ENCODE peak calls at places on chromosomes 5 and 9, in four cellular contexts. One of them, this sample, is unnamed.

GRCh38 chr5:62534461-62535236 is 44.0 kb upstream of the LRRC70 start:
- DNase-seq in heart left ventricle: no peak
- DNase-seq in pancreas: no peak
- DNase-seq in CD8-positive, alpha-beta T cell: no peak
- DNase-seq in this sample: no peak

GRCh38 chr5:114101153-114101552 is 260.7 kb upstream of the KCNN2 start:
- DNase-seq in CD8-positive, alpha-beta T cell: no peak
- DNase-seq in pancreas: no peak
- DNase-seq in heart left ventricle: no peak
- DNase-seq in this sample: no peak

GRCh38 chr9:33024966-33025571 is at the start of gene DNAJA1:
- DNase-seq in pancreas: peak
- DNase-seq in heart left ventricle: peak
- DNase-seq in CD8-positive, alpha-beta T cell: peak
- DNase-seq in this sample: peak

GRCh38 chr5:35067985-35068384 is 20.2 kb upstream of the AGXT2 start:
- DNase-seq in pancreas: no peak
- DNase-seq in CD8-positive, alpha-beta T cell: no peak
- DNase-seq in heart left ventricle: no peak
- DNase-seq in this sample: no peak

GRCh38 chr5:139058121-139058520 is 140.0 kb downstream of the SIL1 start:
- DNase-seq in heart left ventricle: no peak
- DNase-seq in CD8-positive, alpha-beta T cell: no peak
- DNase-seq in pancreas: no peak
- DNase-seq in this sample: no peak

GRCh38 chr5:16568875-16569580 is 47.8 kb downstream of the RETREG1 start:
- DNase-seq in heart left ventricle: peak
- DNase-seq in pancreas: no peak
- DNase-seq in CD8-positive, alpha-beta T cell: no peak
- DNase-seq in this sample: no peak

GRCh38 chr9:126689027-126689825 is 75.5 kb downstream of the LMX1B start:
- DNase-seq in CD8-positive, alpha-beta T cell: no peak
- DNase-seq in pancreas: no peak
- DNase-seq in heart left ventricle: peak
- DNase-seq in this sample: no peak

GRCh38 chr5:137147346-137147745 is 351.8 kb downstream of the SPOCK1 start:
- DNase-seq in CD8-positive, alpha-beta T cell: no peak
- DNase-seq in pancreas: no peak
- DNase-seq in heart left ventricle: no peak
- DNase-seq in this sample: no peak

GRCh38 chr5:146758076-146758475 is 120.5 kb downstream of the PPP2R2B start:
- DNase-seq in CD8-positive, alpha-beta T cell: no peak
- DNase-seq in heart left ventricle: no peak
- DNase-seq in pancreas: no peak
- DNase-seq in this sample: no peak

GRCh38 chr9:112555844-112556482 is 69.3 kb downstream of the KIAA1958 start:
- DNase-seq in CD8-positive, alpha-beta T cell: no peak
- DNase-seq in pancreas: no peak
- DNase-seq in heart left ventricle: no peak
- DNase-seq in this sample: no peak

GRCh38 chr5:9409413-9410089 is 136.3 kb downstream of the SEMA5A start:
- DNase-seq in CD8-positive, alpha-beta T cell: no peak
- DNase-seq in heart left ventricle: no peak
- DNase-seq in pancreas: peak
- DNase-seq in this sample: no peak

GRCh38 chr9:104301770-104302169 is 202.3 kb upstream of the OR13F1 start:
- DNase-seq in pancreas: no peak
- DNase-seq in CD8-positive, alpha-beta T cell: no peak
- DNase-seq in heart left ventricle: no peak
- DNase-seq in this sample: no peak

GRCh38 chr5:96146675-96147074 is 185.0 kb upstream of the ELL2 start:
- DNase-seq in CD8-positive, alpha-beta T cell: no peak
- DNase-seq in pancreas: no peak
- DNase-seq in heart left ventricle: no peak
- DNase-seq in this sample: peak

GRCh38 chr5:1800470-1801060 is 642 bp upstream of the NDUFS6 start:
- DNase-seq in CD8-positive, alpha-beta T cell: peak
- DNase-seq in heart left ventricle: no peak
- DNase-seq in pancreas: no peak
- DNase-seq in this sample: no peak

GRCh38 chr5:55151923-55152842 is 7.8 kb upstream of the GPX8 start:
- DNase-seq in heart left ventricle: no peak
- DNase-seq in pancreas: no peak
- DNase-seq in CD8-positive, alpha-beta T cell: no peak
- DNase-seq in this sample: no peak

GRCh38 chr5:175894805-175895204 is 23.4 kb downstream of the CPLX2 start:
- DNase-seq in CD8-positive, alpha-beta T cell: no peak
- DNase-seq in heart left ventricle: no peak
- DNase-seq in pancreas: no peak
- DNase-seq in this sample: no peak

GRCh38 chr9:109403116-109403515 is 82.3 kb upstream of the EPB41L4B start:
- DNase-seq in heart left ventricle: no peak
- DNase-seq in CD8-positive, alpha-beta T cell: no peak
- DNase-seq in pancreas: no peak
- DNase-seq in this sample: no peak

GRCh38 chr5:132760043-132760420 is 12.8 kb downstream of the CCNI2 start:
- DNase-seq in heart left ventricle: no peak
- DNase-seq in CD8-positive, alpha-beta T cell: no peak
- DNase-seq in pancreas: no peak
- DNase-seq in this sample: no peak

GRCh38 chr5:98769006-98769255 is 4.5 kb upstream of the RGMB start:
- DNase-seq in heart left ventricle: no peak
- DNase-seq in CD8-positive, alpha-beta T cell: peak
- DNase-seq in pancreas: peak
- DNase-seq in this sample: no peak
- TF ChIP-seq CTCF in heart left ventricle: peak
- TF ChIP-seq CTCF in CD8-positive, alpha-beta T cell: no peak
- TF ChIP-seq CTCF in pancreas: peak
- TF ChIP-seq CTCF in this sample: no peak

GRCh38 chr5:78757269-78758053 is 108.9 kb upstream of the LHFPL2 start:
- DNase-seq in heart left ventricle: peak
- DNase-seq in CD8-positive, alpha-beta T cell: no peak
- DNase-seq in pancreas: no peak
- DNase-seq in this sample: no peak

GRCh38 chr5:78763659-78764189 is 115.2 kb upstream of the LHFPL2 start:
- DNase-seq in CD8-positive, alpha-beta T cell: no peak
- DNase-seq in heart left ventricle: no peak
- DNase-seq in pancreas: no peak
- DNase-seq in this sample: no peak

GRCh38 chr5:78761831-78762230 is 113.3 kb upstream of the LHFPL2 start:
- DNase-seq in CD8-positive, alpha-beta T cell: no peak
- DNase-seq in pancreas: no peak
- DNase-seq in heart left ventricle: no peak
- DNase-seq in this sample: no peak

GRCh38 chr5:78758169-78758839 is 109.7 kb upstream of the LHFPL2 start:
- DNase-seq in heart left ventricle: no peak
- DNase-seq in CD8-positive, alpha-beta T cell: no peak
- DNase-seq in pancreas: no peak
- DNase-seq in this sample: no peak

DNA sequence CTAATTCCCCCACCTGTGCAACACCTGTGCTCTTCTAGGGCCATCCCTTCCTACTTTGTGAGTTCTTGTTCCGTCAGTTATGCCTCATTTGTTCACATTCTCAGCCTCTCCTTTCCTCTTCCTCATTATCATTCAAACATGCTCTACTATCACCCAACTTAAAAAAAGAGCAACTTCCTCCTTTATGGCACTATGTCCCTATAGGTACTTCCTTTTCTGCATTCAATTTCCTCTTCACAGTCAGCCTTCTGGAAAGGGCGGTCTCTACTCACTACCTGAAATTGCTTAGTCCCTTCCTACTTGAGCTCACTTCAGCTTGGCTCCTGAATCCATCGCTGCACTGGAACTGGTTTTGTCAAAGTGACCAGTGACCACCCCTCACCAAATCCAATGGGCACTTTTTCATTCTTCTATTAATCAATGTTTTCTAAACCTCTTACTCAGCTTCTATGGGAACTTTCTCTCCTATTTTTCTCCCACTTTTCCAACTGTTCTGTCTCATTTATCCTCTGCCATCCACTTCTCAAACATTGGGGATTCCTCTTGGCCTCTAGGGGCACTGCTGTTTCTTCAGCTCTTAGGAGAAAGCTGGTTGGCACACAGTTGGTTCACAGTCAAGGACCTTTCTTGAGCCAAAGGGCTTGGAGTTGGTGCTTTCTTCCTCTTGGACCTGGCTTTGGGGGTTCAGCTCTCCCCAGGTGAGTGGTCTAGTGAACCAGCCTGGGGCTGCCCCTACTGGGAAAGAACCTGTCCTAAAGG is 112.0 kb upstream of the LHFPL2 start:
- DNase-seq in heart left ventricle: no peak
- DNase-seq in CD8-positive, alpha-beta T cell: no peak
- DNase-seq in pancreas: no peak
- DNase-seq in this sample: peak
- TF ChIP-seq CTCF in heart left ventricle: no peak
- TF ChIP-seq CTCF in CD8-positive, alpha-beta T cell: no peak
- TF ChIP-seq CTCF in pancreas: no peak
- TF ChIP-seq CTCF in this sample: no peak

GRCh38 chr9:135156525-135157510 is 69.3 kb downstream of the OLFM1 start:
- DNase-seq in pancreas: peak
- DNase-seq in heart left ventricle: peak
- DNase-seq in CD8-positive, alpha-beta T cell: no peak
- DNase-seq in this sample: no peak
- TF ChIP-seq CTCF in pancreas: no peak
- TF ChIP-seq CTCF in heart left ventricle: no peak
- TF ChIP-seq CTCF in CD8-positive, alpha-beta T cell: no peak
- TF ChIP-seq CTCF in this sample: no peak

DNA sequence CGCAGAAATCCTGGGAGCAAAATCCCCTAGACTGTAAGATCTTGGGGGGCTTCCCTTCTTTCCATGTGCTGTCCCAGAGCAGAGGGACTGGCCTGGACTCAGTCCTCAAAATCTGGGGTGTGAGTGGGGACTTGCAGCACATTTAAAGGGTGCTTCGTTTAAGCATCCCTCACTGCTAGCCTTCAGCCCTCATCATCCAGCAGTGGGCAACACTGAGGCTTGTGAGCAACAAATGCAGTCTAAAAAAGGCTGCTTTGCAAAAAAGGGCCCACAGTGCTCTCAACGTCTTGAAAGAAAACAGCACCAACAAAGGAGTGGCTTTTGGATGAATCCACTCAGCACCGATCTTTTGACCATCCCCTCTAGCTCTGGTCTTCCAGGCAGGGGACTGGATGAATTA is 128.3 kb upstream of the TBC1D2 start:
- DNase-seq in pancreas: no peak
- DNase-seq in heart left ventricle: no peak
- DNase-seq in CD8-positive, alpha-beta T cell: no peak
- DNase-seq in this sample: no peak
- TF ChIP-seq CTCF in pancreas: no peak
- TF ChIP-seq CTCF in heart left ventricle: no peak
- TF ChIP-seq CTCF in CD8-positive, alpha-beta T cell: no peak
- TF ChIP-seq CTCF in this sample: no peak

GRCh38 chr9:79237861-79238260 is 333.9 kb upstream of the TLE4 start:
- DNase-seq in heart left ventricle: no peak
- DNase-seq in CD8-positive, alpha-beta T cell: no peak
- DNase-seq in pancreas: no peak
- DNase-seq in this sample: no peak

GRCh38 chr9:79236466-79236865 is 335.3 kb upstream of the TLE4 start:
- DNase-seq in pancreas: no peak
- DNase-seq in heart left ventricle: no peak
- DNase-seq in CD8-positive, alpha-beta T cell: no peak
- DNase-seq in this sample: no peak

GRCh38 chr9:79233542-79233941 is 338.2 kb upstream of the TLE4 start:
- DNase-seq in CD8-positive, alpha-beta T cell: no peak
- DNase-seq in heart left ventricle: no peak
- DNase-seq in pancreas: no peak
- DNase-seq in this sample: no peak
- TF ChIP-seq CTCF in CD8-positive, alpha-beta T cell: no peak
- TF ChIP-seq CTCF in heart left ventricle: no peak
- TF ChIP-seq CTCF in pancreas: no peak
- TF ChIP-seq CTCF in this sample: no peak

DNA sequence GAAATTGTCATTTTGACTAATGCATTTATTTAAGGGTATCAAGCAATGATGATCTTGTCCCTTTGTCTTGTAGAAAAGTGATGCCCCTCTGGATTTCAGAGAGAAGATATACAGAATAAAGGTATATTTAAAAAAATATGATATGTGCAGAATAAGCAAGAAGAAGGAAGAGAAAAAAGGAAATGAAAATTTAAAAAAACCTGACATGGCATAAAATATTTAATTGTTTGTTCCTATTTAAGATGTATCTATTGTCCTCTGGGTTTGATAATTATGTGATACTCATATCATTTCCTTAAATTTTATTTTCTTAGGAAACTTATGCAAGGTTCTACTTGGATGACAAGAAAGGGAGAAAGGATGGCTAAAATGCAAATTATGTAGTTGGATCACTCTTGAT is 983.7 kb upstream of the CDH6 start:
- DNase-seq in pancreas: no peak
- DNase-seq in heart left ventricle: no peak
- DNase-seq in CD8-positive, alpha-beta T cell: no peak
- DNase-seq in this sample: no peak
- TF ChIP-seq CTCF in pancreas: no peak
- TF ChIP-seq CTCF in heart left ventricle: no peak
- TF ChIP-seq CTCF in CD8-positive, alpha-beta T cell: no peak
- TF ChIP-seq CTCF in this sample: no peak

GRCh38 chr5:52920929-52921328 is 68.2 kb upstream of the ITGA2 start:
- DNase-seq in heart left ventricle: no peak
- DNase-seq in pancreas: no peak
- DNase-seq in CD8-positive, alpha-beta T cell: no peak
- DNase-seq in this sample: no peak

GRCh38 chr5:52915176-52915875 is 73.8 kb upstream of the ITGA2 start:
- DNase-seq in heart left ventricle: peak
- DNase-seq in pancreas: no peak
- DNase-seq in CD8-positive, alpha-beta T cell: peak
- DNase-seq in this sample: peak
- TF ChIP-seq CTCF in heart left ventricle: peak
- TF ChIP-seq CTCF in pancreas: peak
- TF ChIP-seq CTCF in CD8-positive, alpha-beta T cell: peak
- TF ChIP-seq CTCF in this sample: peak

This sample was measured in CD14-positive monocyte.